ENCODE peak calls at places on chromosomes 7 and 10, in five cellular contexts. One of them, this sample, is unnamed.

GRCh38 chr7:110531186-110531585 is 559.7 kb upstream of the LRRN3 start:
- DNase-seq in iPS-NIHi11: no peak
- DNase-seq in cardiac muscle cell: no peak
- DNase-seq in astrocyte of the spinal cord: peak
- DNase-seq in T-helper 2 cell: no peak
- DNase-seq in this sample: no peak

GRCh38 chr10:2928219-2928840 is 139.0 kb upstream of the PFKP start:
- DNase-seq in iPS-NIHi11: peak
- DNase-seq in cardiac muscle cell: peak
- DNase-seq in astrocyte of the spinal cord: peak
- DNase-seq in T-helper 2 cell: peak
- DNase-seq in this sample: peak

GRCh38 chr10:119442758-119443060 is 99.8 kb downstream of the RGS10 start:
- DNase-seq in iPS-NIHi11: no peak
- DNase-seq in cardiac muscle cell: no peak
- DNase-seq in astrocyte of the spinal cord: no peak
- DNase-seq in T-helper 2 cell: no peak
- DNase-seq in this sample: no peak

GRCh38 chr7:92834661-92835139 is 1.7 kb downstream of the CDK6 start:
- DNase-seq in iPS-NIHi11: peak
- DNase-seq in cardiac muscle cell: peak
- DNase-seq in astrocyte of the spinal cord: no peak
- DNase-seq in T-helper 2 cell: no peak
- DNase-seq in this sample: no peak

GRCh38 chr10:100997364-100998182 is 2.0 kb upstream of the LZTS2 start:
- DNase-seq in iPS-NIHi11: peak
- DNase-seq in cardiac muscle cell: peak
- DNase-seq in astrocyte of the spinal cord: peak
- DNase-seq in T-helper 2 cell: peak
- DNase-seq in this sample: peak

GRCh38 chr10:132185601-132186487 is 904 bp upstream of the DPYSL4 start:
- DNase-seq in iPS-NIHi11: peak
- DNase-seq in cardiac muscle cell: peak
- DNase-seq in astrocyte of the spinal cord: peak
- DNase-seq in T-helper 2 cell: peak
- DNase-seq in this sample: peak

GRCh38 chr7:77912293-77912692 is 113.7 kb downstream of the PHTF2 start:
- DNase-seq in iPS-NIHi11: no peak
- DNase-seq in cardiac muscle cell: no peak
- DNase-seq in astrocyte of the spinal cord: no peak
- DNase-seq in T-helper 2 cell: no peak
- DNase-seq in this sample: no peak

GRCh38 chr10:45373783-45374450 is at the start of gene ALOX5:
- DNase-seq in iPS-NIHi11: peak
- DNase-seq in cardiac muscle cell: peak
- DNase-seq in astrocyte of the spinal cord: no peak
- DNase-seq in T-helper 2 cell: no peak
- DNase-seq in this sample: peak

GRCh38 chr7:6056616-6057015 is 25.4 kb downstream of the ANKRD61 start:
- DNase-seq in iPS-NIHi11: no peak
- DNase-seq in cardiac muscle cell: no peak
- DNase-seq in astrocyte of the spinal cord: no peak
- DNase-seq in T-helper 2 cell: no peak
- DNase-seq in this sample: no peak

GRCh38 chr7:11213246-11213645 is 239.6 kb downstream of the PHF14 start:
- DNase-seq in iPS-NIHi11: no peak
- DNase-seq in cardiac muscle cell: no peak
- DNase-seq in astrocyte of the spinal cord: no peak
- DNase-seq in T-helper 2 cell: no peak
- DNase-seq in this sample: no peak

GRCh38 chr10:124267231-124267885 is 151.4 kb downstream of the OAT start:
- DNase-seq in iPS-NIHi11: no peak
- DNase-seq in cardiac muscle cell: peak
- DNase-seq in astrocyte of the spinal cord: no peak
- DNase-seq in T-helper 2 cell: no peak
- DNase-seq in this sample: no peak

GRCh38 chr10:8242295-8242872 is 187.9 kb downstream of the GATA3 start:
- DNase-seq in iPS-NIHi11: no peak
- DNase-seq in cardiac muscle cell: no peak
- DNase-seq in astrocyte of the spinal cord: no peak
- DNase-seq in T-helper 2 cell: peak
- DNase-seq in this sample: no peak

GRCh38 chr7:157809863-157810851 is 473.4 kb downstream of the DNAJB6 start:
- DNase-seq in iPS-NIHi11: no peak
- DNase-seq in cardiac muscle cell: no peak
- DNase-seq in astrocyte of the spinal cord: no peak
- DNase-seq in T-helper 2 cell: no peak
- DNase-seq in this sample: no peak